ENCODE peak calls at places on chromosomes 3 and 15, in seven cellular contexts. Y is T-helper 2 cell treated with Interferon-gamma antibody and Interleukin-4, amounts not matched to agents 5 μg/mL and 100 μg/mL, for 36 hours; L is caudate nucleus; Q is HTR-8/SVneo; V is memory B cell; C is effector CD4-positive, alpha-beta T cell; G is posterior vena cava. Z is an unnamed sample.

GRCh38 chr3:46094506-46094905 is 67.2 kb upstream of the XCR1 start:
- DNase-seq in Y (no peak), L (no peak), Q (no peak), V (no peak), C (no peak), G (no peak), Z (no peak)

GRCh38 chr3:50503504-50503903 is at the start of gene CACNA2D2:
- DNase-seq in Y (peak; percentile 21), L (peak; percentile 52), Q (peak; percentile 68), V (peak; percentile 65), C (peak; percentile 42), G (peak; percentile 85), Z (peak; percentile 78)

GRCh38 chr3:114469070-114469469 is 175.2 kb downstream of the TIGIT start:
- DNase-seq in Y (no peak), L (no peak), Q (no peak), V (no peak), C (no peak), G (no peak), Z (no peak)

GRCh38 chr3:123660900-123661299 is 76.0 kb upstream of the HACD2 start:
- DNase-seq in Y (no peak), L (peak; percentile 63), Q (no peak), V (no peak), C (no peak), G (peak; percentile 97), Z (no peak)

GRCh38 chr3:50737511-50738251 is 63.0 kb downstream of the DOCK3 start:
- DNase-seq in Y (no peak), L (no peak), Q (no peak), V (no peak), C (no peak), G (no peak), Z (no peak)

GRCh38 chr3:126472277-126473006 is 3.2 kb downstream of the ZXDC start:
- DNase-seq in Y (no peak), L (peak; percentile 46), Q (peak; percentile 46), V (no peak), C (no peak), G (peak; percentile 95), Z (no peak)

GRCh38 chr3:52518723-52519444 is 14.8 kb downstream of the NT5DC2 start:
- DNase-seq in Y (no peak), L (no peak), Q (no peak), V (no peak), C (no peak), G (no peak), Z (no peak)

GRCh38 chr3:58008140-58009025 is at the start of gene FLNB:
- DNase-seq in Y (peak; percentile 73), L (peak; percentile 79), Q (peak; percentile 86), V (peak; percentile 71), C (peak; percentile 69), G (peak; percentile 90), Z (peak; percentile 73)

GRCh38 chr15:73994912-73995622 is 551 bp downstream of the PML start:
- DNase-seq in Y (no peak), L (no peak), Q (no peak), V (no peak), C (no peak), G (peak; percentile 62), Z (peak; percentile 23)

GRCh38 chr3:73207946-73208345 is 146.5 kb downstream of the EBLN2 start:
- DNase-seq in Y (no peak), L (no peak), Q (no peak), V (no peak), C (no peak), G (no peak), Z (no peak)

GRCh38 chr3:159616234-159616825 is 372.3 kb upstream of the IL12A start:
- DNase-seq in Y (no peak), L (peak; percentile 19), Q (no peak), V (no peak), C (no peak), G (no peak), Z (no peak)

GRCh38 chr15:92068121-92068520 is 214.6 kb downstream of the SLCO3A1 start:
- DNase-seq in Y (no peak), L (no peak), Q (no peak), V (no peak), C (no peak), G (no peak), Z (no peak)

GRCh38 chr3:167151671-167152070 is 228.4 kb downstream of the ZBBX start:
- DNase-seq in Y (no peak), L (no peak), Q (peak; percentile 1), V (no peak), C (no peak), G (no peak), Z (no peak)

GRCh38 chr3:151107177-151107576 is 21.7 kb downstream of the MED12L start:
- DNase-seq in Y (no peak), L (no peak), Q (no peak), V (no peak), C (no peak), G (no peak), Z (no peak)

GRCh38 chr3:14598143-14598569 is 53.4 kb upstream of the CCDC174 start:
- DNase-seq in Y (peak; percentile 21), L (peak; percentile 33), Q (peak; percentile 47), V (no peak), C (peak; percentile 13), G (peak; percentile 34), Z (peak; percentile 62)

GRCh38 chr15:57422113-57422754 is 45.9 kb downstream of the CGNL1 start:
- DNase-seq in Y (no peak), L (no peak), Q (no peak), V (no peak), C (no peak), G (no peak), Z (no peak)

GRCh38 chr3:27253831-27254230 is 115.4 kb downstream of the NEK10 start:
- DNase-seq in Y (no peak), L (peak; percentile 5), Q (peak; percentile 45), V (no peak), C (no peak), G (no peak), Z (no peak)

GRCh38 chr15:47708116-47708515 is 9.2 kb upstream of the SEMA6D start:
- DNase-seq in Y (no peak), L (no peak), Q (no peak), V (no peak), C (no peak), G (no peak), Z (no peak)

GRCh38 chr3:146375214-146375613 is 94.1 kb downstream of the PLSCR2 start:
- DNase-seq in Y (no peak), L (no peak), Q (no peak), V (no peak), C (no peak), G (no peak), Z (no peak)

GRCh38 chr3:126542340-126543241 is 16.1 kb downstream of the C3orf22 start:
- DNase-seq in Y (no peak), L (no peak), Q (no peak), V (no peak), C (no peak), G (peak; percentile 77), Z (no peak)

GRCh38 chr3:39063143-39063542 is 11.3 kb downstream of the WDR48 start:
- DNase-seq in Y (no peak), L (no peak), Q (no peak), V (no peak), C (no peak), G (no peak), Z (no peak)